ENCODE peak calls at places on chromosomes 2 and 18, in eight cellular contexts. K is fibroblast of lung, Z is cardiac muscle cell, S is Karpas-422, P is choroid plexus epithelial cell, N is upper lobe of left lung, Y is A549, R is GM23248. M is an unnamed sample.

GRCh38 chr2:169225906-169226305 is 136.4 kb downstream of the LRP2 start:
- DNase-seq in K (no peak), Z (no peak), S (no peak), P (no peak), N (no peak), Y (no peak), R (no peak), M (no peak)

GRCh38 chr2:233953106-233953801 is 36.1 kb downstream of the TRPM8 start:
- DNase-seq in K (no peak), Z (no peak), S (no peak), P (no peak), N (no peak), Y (no peak), R (no peak), M (no peak)

GRCh38 chr2:110869472-110870446 is 137.4 kb downstream of the ACOXL start:
- DNase-seq in K (peak), Z (peak), S (no peak), P (peak), N (no peak), Y (no peak), R (peak), M (no peak)

GRCh38 chr2:181411105-181411849 is 45.9 kb upstream of the ITGA4 start:
- DNase-seq in K (peak), Z (peak), S (peak), P (peak), N (no peak), Y (no peak), R (no peak), M (peak)

GRCh38 chr2:134739879-134740301 is 21.1 kb upstream of the TMEM163 start:
- DNase-seq in K (no peak), Z (no peak), S (peak), P (no peak), N (no peak), Y (no peak), R (peak), M (peak)

GRCh38 chr2:100796499-100797100 is 23.3 kb upstream of the NPAS2 start:
- DNase-seq in K (no peak), Z (peak), S (no peak), P (no peak), N (no peak), Y (no peak), R (no peak), M (no peak)

GRCh38 chr18:53380063-53380639 is 844.3 kb downstream of the MBD2 start:
- DNase-seq in K (peak), Z (peak), S (peak), P (peak), N (no peak), Y (peak), R (peak), M (peak)

GRCh38 chr2:222049946-222050345 is 248.9 kb downstream of the PAX3 start:
- DNase-seq in K (peak), Z (no peak), S (no peak), P (no peak), N (no peak), Y (no peak), R (peak), M (no peak)

GRCh38 chr2:26613241-26614204 is 27.6 kb downstream of the CIB4 start:
- DNase-seq in K (peak), Z (no peak), S (no peak), P (peak), N (peak), Y (no peak), R (no peak), M (no peak)

GRCh38 chr18:74290831-74291770 is 662 bp downstream of the CYB5A start:
- DNase-seq in K (no peak), Z (peak), S (no peak), P (no peak), N (peak), Y (no peak), R (no peak), M (no peak)

GRCh38 chr2:46259782-46260178 is 37.4 kb upstream of the EPAS1 start:
- DNase-seq in K (no peak), Z (peak), S (no peak), P (no peak), N (no peak), Y (no peak), R (no peak), M (no peak)

GRCh38 chr2:31413876-31414550 is 529 bp downstream of the XDH start:
- DNase-seq in K (no peak), Z (no peak), S (peak), P (no peak), N (no peak), Y (no peak), R (no peak), M (peak)

GRCh38 chr2:191012845-191013616 is 940 bp downstream of the STAT1 start:
- DNase-seq in K (peak), Z (peak), S (peak), P (peak), N (no peak), Y (peak), R (peak), M (no peak)

GRCh38 chr2:64112016-64112415 is 32.2 kb downstream of the PELI1 start:
- DNase-seq in K (peak), Z (no peak), S (no peak), P (peak), N (no peak), Y (no peak), R (no peak), M (no peak)

GRCh38 chr2:64115808-64116598 is 28.2 kb downstream of the PELI1 start:
- DNase-seq in K (no peak), Z (no peak), S (no peak), P (no peak), N (no peak), Y (no peak), R (no peak), M (no peak)

GRCh38 chr2:64114912-64115277 is 29.3 kb downstream of the PELI1 start:
- DNase-seq in K (no peak), Z (no peak), S (no peak), P (no peak), N (no peak), Y (no peak), R (no peak), M (no peak)

GRCh38 chr2:64111426-64111825 is 32.8 kb downstream of the PELI1 start:
- DNase-seq in K (peak), Z (no peak), S (no peak), P (peak), N (no peak), Y (no peak), R (peak), M (no peak)

GRCh38 chr2:64114063-64114911 is 29.9 kb downstream of the PELI1 start:
- DNase-seq in K (peak), Z (peak), S (no peak), P (peak), N (no peak), Y (no peak), R (peak), M (no peak)
- H3K4me3 ChIP-seq in K (no peak), Z (no peak), S (no peak), P (no peak), N (no peak), Y (no peak), R (peak), M (peak)

GRCh38 chr2:95258271-95258670 is 16.0 kb upstream of the PROM2 start:
- DNase-seq in K (no peak), Z (no peak), S (no peak), P (no peak), N (no peak), Y (no peak), R (no peak), M (no peak)
- H3K4me3 ChIP-seq in K (no peak), Z (no peak), S (no peak), P (no peak), N (no peak), Y (no peak), R (no peak), M (no peak)

GRCh38 chr18:37065221-37065620 is 236.3 kb downstream of the KIAA1328 start:
- DNase-seq in K (no peak), Z (no peak), S (no peak), P (no peak), N (no peak), Y (no peak), R (no peak), M (no peak)
- H3K4me3 ChIP-seq in K (no peak), Z (no peak), S (no peak), P (no peak), N (no peak), Y (no peak), R (no peak), M (no peak)

GRCh38 chr2:118202707-118203303 is 114.5 kb downstream of the INSIG2 start:
- DNase-seq in K (peak), Z (peak), S (peak), P (peak), N (no peak), Y (peak), R (peak), M (peak)
- H3K4me3 ChIP-seq in K (no peak), Z (no peak), S (no peak), P (no peak), N (no peak), Y (no peak), R (no peak), M (no peak)

DNA sequence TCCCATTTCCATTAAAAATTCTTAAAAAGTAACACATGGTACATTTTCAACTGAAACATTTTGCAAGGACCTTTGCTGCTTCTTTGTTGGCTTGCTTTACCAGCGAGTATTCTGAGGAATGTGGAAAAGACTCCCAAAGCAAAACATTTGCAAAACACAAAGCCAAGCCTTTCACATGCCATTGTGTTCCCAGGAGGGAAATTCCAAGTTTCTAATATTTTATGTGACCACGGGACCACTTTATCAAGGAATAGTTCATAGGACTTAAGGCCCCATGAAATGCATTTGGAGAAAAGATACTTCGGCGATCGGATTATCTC is 26.2 kb downstream of the CYP27C1 start:
- DNase-seq in K (peak), Z (peak), S (no peak), P (peak), N (no peak), Y (no peak), R (peak), M (no peak)
- H3K4me3 ChIP-seq in K (no peak), Z (no peak), S (no peak), P (no peak), N (no peak), Y (no peak), R (peak), M (no peak)

GRCh38 chr2:15923597-15923996 is 16.8 kb upstream of the MYCN start:
- DNase-seq in K (no peak), Z (no peak), S (no peak), P (no peak), N (no peak), Y (no peak), R (no peak), M (no peak)

GRCh38 chr2:15926252-15926651 is 14.1 kb upstream of the MYCN start:
- DNase-seq in K (no peak), Z (no peak), S (no peak), P (no peak), N (no peak), Y (no peak), R (no peak), M (no peak)

GRCh38 chr2:15927546-15928218 is 12.7 kb upstream of the MYCN start:
- DNase-seq in K (no peak), Z (no peak), S (no peak), P (no peak), N (no peak), Y (no peak), R (no peak), M (no peak)

GRCh38 chr2:15929861-15930260 is 10.5 kb upstream of the MYCN start:
- DNase-seq in K (no peak), Z (no peak), S (no peak), P (no peak), N (no peak), Y (no peak), R (no peak), M (no peak)

DNA sequence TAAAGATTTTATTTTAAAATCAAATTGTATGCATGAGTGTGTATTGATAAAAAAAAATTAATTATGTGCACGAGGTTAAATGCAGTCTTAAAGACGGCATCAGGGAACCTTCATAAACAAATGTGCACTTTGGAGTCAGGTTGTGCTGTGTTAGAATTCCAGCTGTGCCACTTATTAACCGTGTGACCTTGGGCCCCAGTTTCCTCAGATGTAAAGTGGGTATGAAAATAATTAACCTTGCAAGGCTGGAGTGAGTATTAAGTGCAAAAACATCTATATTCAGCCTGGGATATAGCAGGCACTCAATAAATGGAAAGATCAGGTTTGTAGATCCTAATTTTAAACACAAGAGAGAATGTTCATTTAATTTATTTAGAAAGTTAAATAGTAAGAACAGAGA is 14.5 kb upstream of the MYCN start:
- DNase-seq in K (no peak), Z (no peak), S (no peak), P (no peak), N (no peak), Y (no peak), R (no peak), M (no peak)
- H3K4me3 ChIP-seq in K (no peak), Z (no peak), S (no peak), P (no peak), N (no peak), Y (no peak), R (no peak), M (no peak)